ENCODE peak calls at places on chromosomes 6 and 20, in four cellular contexts. One of them, this sample, is unnamed. For H3K4me1, the result is how much of the 10 kb centered on the place peaks cover.

GRCh38 chr6:30821862-30822784 is 62.2 kb upstream of the DDR1 start:
- DNase-seq in K562: peak
- DNase-seq in HepG2: peak
- DNase-seq in H1: no peak
- DNase-seq in this sample: no peak

GRCh38 chr6:108736832-108737231 is 111.4 kb upstream of the ARMC2 start:
- DNase-seq in K562: peak
- DNase-seq in HepG2: peak
- DNase-seq in H1: peak
- DNase-seq in this sample: peak

GRCh38 chr20:6397115-6397514 is 274.3 kb upstream of the FERMT1 start:
- DNase-seq in K562: no peak
- DNase-seq in HepG2: no peak
- DNase-seq in H1: no peak
- DNase-seq in this sample: no peak

GRCh38 chr6:27753668-27754407 is 158.4 kb downstream of the OR2B2 start:
- DNase-seq in K562: peak
- DNase-seq in HepG2: peak
- DNase-seq in H1: peak
- DNase-seq in this sample: peak

GRCh38 chr20:18692453-18692852 is 104.6 kb downstream of the DTD1 start:
- DNase-seq in K562: no peak
- DNase-seq in HepG2: no peak
- DNase-seq in H1: no peak
- DNase-seq in this sample: no peak

GRCh38 chr6:8219352-8219943 is 117.1 kb upstream of the EEF1E1 start:
- DNase-seq in K562: peak
- DNase-seq in HepG2: peak
- DNase-seq in H1: no peak
- DNase-seq in this sample: peak

GRCh38 chr20:7879883-7880282 is 60.4 kb downstream of the HAO1 start:
- DNase-seq in K562: no peak
- DNase-seq in HepG2: peak
- DNase-seq in H1: no peak
- DNase-seq in this sample: no peak

GRCh38 chr6:142648526-142648925 is 296.4 kb downstream of the HIVEP2 start:
- DNase-seq in K562: no peak
- DNase-seq in HepG2: no peak
- DNase-seq in H1: no peak
- DNase-seq in this sample: no peak

GRCh38 chr6:142850653-142851434 is 94.1 kb downstream of the HIVEP2 start:
- DNase-seq in K562: no peak
- DNase-seq in HepG2: no peak
- DNase-seq in H1: no peak
- DNase-seq in this sample: no peak

GRCh38 chr6:90173262-90173926 is 123.2 kb downstream of the BACH2 start:
- DNase-seq in K562: no peak
- DNase-seq in HepG2: no peak
- DNase-seq in H1: no peak
- DNase-seq in this sample: no peak

GRCh38 chr6:90170601-90171000 is 126.0 kb downstream of the BACH2 start:
- DNase-seq in K562: no peak
- DNase-seq in HepG2: no peak
- DNase-seq in H1: no peak
- DNase-seq in this sample: no peak

GRCh38 chr6:90168693-90169131 is 127.9 kb downstream of the BACH2 start:
- DNase-seq in K562: no peak
- DNase-seq in HepG2: no peak
- DNase-seq in H1: no peak
- DNase-seq in this sample: no peak

GRCh38 chr6:90167514-90168379 is 128.9 kb downstream of the BACH2 start:
- DNase-seq in K562: no peak
- DNase-seq in HepG2: no peak
- DNase-seq in H1: no peak
- DNase-seq in this sample: no peak

DNA sequence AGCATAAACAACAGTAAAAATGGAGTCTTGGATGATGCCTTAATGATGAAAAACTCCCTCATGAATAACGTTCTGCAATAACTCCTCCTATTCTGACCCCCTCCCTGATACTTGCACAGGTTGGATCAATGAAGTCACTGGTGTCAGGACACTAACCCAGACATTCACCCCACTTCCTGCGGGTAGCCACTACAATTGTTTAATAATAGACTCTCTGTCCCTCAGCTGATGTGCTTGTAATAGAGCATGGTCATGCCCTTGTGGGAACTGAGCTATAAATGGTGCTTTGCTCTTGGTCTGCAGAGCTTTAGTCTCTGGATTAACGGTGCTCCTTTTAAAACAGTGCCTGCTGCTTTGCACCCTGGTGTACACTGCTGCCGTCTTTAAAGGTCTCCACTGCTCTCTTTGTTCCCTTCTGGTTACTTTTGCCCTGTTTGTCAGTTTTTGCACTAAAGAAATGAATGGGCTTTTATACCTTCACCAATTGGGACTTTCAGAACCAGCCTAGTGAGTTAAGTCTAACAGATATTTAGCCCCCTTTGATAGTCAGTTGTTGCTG is 127.2 kb downstream of the BACH2 start:
- DNase-seq in K562: no peak
- DNase-seq in HepG2: no peak
- DNase-seq in H1: no peak
- DNase-seq in this sample: no peak
- TF ChIP-seq FOSL1 in K562: no peak
- TF ChIP-seq FOSL1 in HepG2: no peak
- TF ChIP-seq FOSL1 in H1: no peak
- TF ChIP-seq FOSL1 in this sample: no peak

DNA sequence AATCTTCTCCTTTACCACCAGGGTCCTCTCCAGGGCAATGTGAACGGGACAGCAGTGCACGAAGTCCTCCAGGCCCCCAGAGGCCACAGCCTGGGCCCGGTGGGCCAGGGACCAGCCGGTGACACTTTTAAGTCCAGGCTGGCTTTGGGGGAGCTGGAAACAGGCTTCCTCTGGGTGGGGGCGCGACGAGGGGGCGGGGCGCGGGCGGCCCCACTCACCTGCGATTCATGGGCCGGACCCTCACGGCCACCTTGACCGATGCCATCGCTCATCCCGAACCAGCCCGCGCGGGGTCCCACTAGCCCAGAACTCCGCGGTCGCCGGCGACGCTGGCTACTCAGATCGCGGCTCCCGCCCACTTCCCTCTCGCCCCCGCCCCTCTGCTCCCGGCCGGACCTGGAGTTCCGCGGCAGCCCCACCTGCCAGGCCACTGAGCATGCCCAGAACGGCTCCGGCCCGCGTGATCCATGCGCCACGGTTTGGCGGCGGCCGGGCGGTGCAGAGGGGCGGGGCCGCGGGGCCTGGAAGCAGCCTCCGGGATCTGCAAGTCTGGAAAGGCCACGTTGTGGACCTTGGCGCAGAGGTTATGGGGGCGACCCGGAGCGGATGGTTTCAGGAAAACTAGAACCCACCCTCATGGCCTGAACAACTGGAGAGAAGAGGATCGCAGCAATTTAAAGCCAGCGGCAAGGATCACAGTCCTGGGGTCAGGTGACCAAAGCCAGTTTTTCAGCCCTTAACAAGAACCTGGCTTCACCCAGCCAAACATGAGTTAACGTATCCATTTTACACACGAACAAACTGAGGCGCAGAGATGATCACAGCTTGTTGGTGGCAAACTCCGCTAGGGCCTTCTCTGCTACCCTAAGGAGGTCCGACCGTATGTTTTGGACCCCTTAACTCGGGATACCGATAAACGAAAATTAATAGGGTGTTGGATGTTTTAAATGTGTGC is at the start of gene KIF16B:
- DNase-seq in K562: peak
- DNase-seq in HepG2: peak
- DNase-seq in H1: peak
- DNase-seq in this sample: peak
- H3K4me1 ChIP-seq in K562: under half
- H3K4me1 ChIP-seq in HepG2: half or more
- H3K4me1 ChIP-seq in H1: under half
- H3K4me1 ChIP-seq in this sample: under half

GRCh38 chr6:149852180-149852579 is 12.0 kb downstream of the LRP11 start:
- DNase-seq in K562: no peak
- DNase-seq in HepG2: no peak
- DNase-seq in H1: no peak
- DNase-seq in this sample: no peak
- TF ChIP-seq FOSL1 in K562: no peak
- TF ChIP-seq FOSL1 in HepG2: no peak
- TF ChIP-seq FOSL1 in H1: no peak
- TF ChIP-seq FOSL1 in this sample: no peak

GRCh38 chr6:35505985-35506384 is 6.7 kb downstream of the TULP1 start:
- DNase-seq in K562: no peak
- DNase-seq in HepG2: no peak
- DNase-seq in H1: no peak
- DNase-seq in this sample: no peak

GRCh38 chr6:35508027-35508426 is 4.7 kb downstream of the TULP1 start:
- DNase-seq in K562: no peak
- DNase-seq in HepG2: no peak
- DNase-seq in H1: no peak
- DNase-seq in this sample: no peak

GRCh38 chr6:35506536-35506935 is 6.2 kb downstream of the TULP1 start:
- DNase-seq in K562: no peak
- DNase-seq in HepG2: no peak
- DNase-seq in H1: no peak
- DNase-seq in this sample: no peak

GRCh38 chr6:35507221-35507620 is 5.5 kb downstream of the TULP1 start:
- DNase-seq in K562: no peak
- DNase-seq in HepG2: no peak
- DNase-seq in H1: no peak
- DNase-seq in this sample: no peak

DNA sequence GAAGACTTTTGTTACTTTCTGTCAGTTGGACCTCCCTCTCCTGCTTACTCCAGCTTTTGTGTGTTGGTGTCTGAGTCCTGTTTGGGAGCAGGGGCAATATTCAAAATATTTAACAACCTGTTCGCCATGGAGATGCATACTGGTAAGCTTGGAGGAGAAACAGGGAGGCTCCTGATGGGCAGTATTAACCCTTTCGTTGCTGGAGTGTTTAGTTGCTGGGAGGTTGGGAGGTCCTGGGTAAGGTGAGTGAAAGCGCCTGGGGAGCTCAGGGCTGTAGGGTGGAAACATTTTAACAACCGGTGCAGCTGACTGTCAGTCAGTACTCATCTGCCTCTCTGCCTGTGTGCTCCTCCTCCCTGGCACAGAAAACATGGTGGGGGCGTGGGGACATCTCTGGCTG is 4.2 kb downstream of the TULP1 start:
- DNase-seq in K562: no peak
- DNase-seq in HepG2: no peak
- DNase-seq in H1: no peak
- DNase-seq in this sample: no peak
- H3K4me1 ChIP-seq in K562: under half
- H3K4me1 ChIP-seq in HepG2: under half
- H3K4me1 ChIP-seq in H1: under half
- H3K4me1 ChIP-seq in this sample: under half

GRCh38 chr6:24980507-24981384 is 45.0 kb upstream of the RIPOR2 start:
- DNase-seq in K562: no peak
- DNase-seq in HepG2: no peak
- DNase-seq in H1: no peak
- DNase-seq in this sample: no peak
- TF ChIP-seq FOSL1 in K562: no peak
- TF ChIP-seq FOSL1 in HepG2: no peak
- TF ChIP-seq FOSL1 in H1: no peak
- TF ChIP-seq FOSL1 in this sample: no peak

GRCh38 chr20:57671662-57672061 is 38.2 kb downstream of the PMEPA1 start:
- DNase-seq in K562: no peak
- DNase-seq in HepG2: no peak
- DNase-seq in H1: no peak
- DNase-seq in this sample: no peak

GRCh38 chr20:57669626-57670025 is 40.2 kb downstream of the PMEPA1 start:
- DNase-seq in K562: no peak
- DNase-seq in HepG2: no peak
- DNase-seq in H1: no peak
- DNase-seq in this sample: no peak

GRCh38 chr20:57672164-57672563 is 37.7 kb downstream of the PMEPA1 start:
- DNase-seq in K562: no peak
- DNase-seq in HepG2: no peak
- DNase-seq in H1: no peak
- DNase-seq in this sample: no peak

GRCh38 chr20:57671072-57671391 is 38.8 kb downstream of the PMEPA1 start:
- DNase-seq in K562: no peak
- DNase-seq in HepG2: no peak
- DNase-seq in H1: no peak
- DNase-seq in this sample: no peak

DNA sequence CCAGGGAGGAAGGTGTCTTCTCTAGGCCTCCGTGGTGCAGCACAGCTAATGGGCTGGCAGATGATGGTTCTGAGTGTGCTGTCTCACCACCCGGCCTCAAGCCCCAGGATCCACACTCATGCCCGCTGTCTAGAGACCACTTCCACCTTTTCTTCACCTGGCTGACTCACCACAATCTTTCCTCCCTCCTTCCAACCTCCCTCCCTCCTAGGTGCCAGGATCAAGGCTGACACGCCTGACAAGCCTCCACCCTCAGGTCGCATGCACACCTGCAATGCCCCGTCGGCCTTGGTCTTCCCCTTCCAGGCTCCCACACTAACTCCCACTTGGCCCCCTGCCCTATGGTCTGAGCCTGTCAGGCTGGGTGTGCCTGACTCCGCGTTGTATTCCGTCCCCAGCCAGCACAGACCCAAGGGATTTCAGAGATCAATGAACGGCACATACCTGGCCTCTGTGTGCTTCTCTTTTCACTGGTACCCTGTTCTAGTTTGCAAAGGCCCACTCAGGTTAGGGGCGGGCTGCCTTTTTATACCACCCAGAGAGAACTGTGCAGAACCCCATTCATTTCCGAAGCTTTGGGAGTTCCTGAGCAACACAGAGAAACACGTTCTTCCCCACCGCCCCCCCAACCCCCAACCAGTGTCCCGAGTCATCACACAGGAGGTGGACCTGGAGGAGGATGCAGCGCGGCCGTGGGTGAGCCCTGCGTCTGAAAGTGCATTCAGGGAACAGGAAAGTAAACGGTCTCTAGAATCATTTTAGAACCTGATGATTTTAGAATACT is 39.3 kb downstream of the PMEPA1 start:
- DNase-seq in K562: no peak
- DNase-seq in HepG2: no peak
- DNase-seq in H1: no peak
- DNase-seq in this sample: no peak
- H3K4me1 ChIP-seq in K562: under half
- H3K4me1 ChIP-seq in HepG2: under half
- H3K4me1 ChIP-seq in H1: under half
- H3K4me1 ChIP-seq in this sample: under half

GRCh38 chr20:52269327-52269726 is 77.7 kb upstream of the ZFP64 start:
- DNase-seq in K562: no peak
- DNase-seq in HepG2: no peak
- DNase-seq in H1: no peak
- DNase-seq in this sample: no peak
- TF ChIP-seq FOSL1 in K562: no peak
- TF ChIP-seq FOSL1 in HepG2: no peak
- TF ChIP-seq FOSL1 in H1: no peak
- TF ChIP-seq FOSL1 in this sample: no peak